ENCODE peak calls at places on chromosomes 1 and 21, in eight cellular contexts. B, T, Q, G, A, K, W and L are unnamed samples.

GRCh38 chr1:3261969-3262579 is 192.4 kb upstream of the ARHGEF16 start:
- DNase-seq in K (no peak), W (no peak), B (no peak), G (no peak), T (no peak), Q (no peak), A (no peak), L (no peak)

GRCh38 chr1:183604048-183604808 is 14.0 kb upstream of the NCF2 start:
- DNase-seq in T (no peak), G (no peak), K (peak; percentile 65), W (no peak), B (no peak), A (no peak), Q (peak; percentile 97), L (no peak)

GRCh38 chr1:12460911-12461621 is 156.9 kb downstream of the DHRS3 start:
- DNase-seq in W (no peak), A (no peak), T (no peak), Q (peak; percentile 86), G (no peak), B (no peak), K (peak; percentile 83), L (no peak)

GRCh38 chr1:15617874-15618684 is 821 bp downstream of the DDI2 start:
- DNase-seq in W (peak; percentile 49), B (peak; percentile 2), Q (no peak), T (peak; percentile 25), G (peak; percentile 37), A (no peak), K (peak; percentile 63), L (no peak)

GRCh38 chr1:220708929-220709801 is 19.0 kb downstream of the C1orf115 start:
- DNase-seq in A (no peak), K (no peak), G (no peak), Q (no peak), T (no peak), B (no peak), W (no peak), L (no peak)

GRCh38 chr1:244314921-244315544 is 136.7 kb downstream of the ADSS2 start:
- DNase-seq in T (no peak), G (no peak), Q (peak; percentile 26), K (no peak), W (no peak), B (no peak), A (no peak), L (no peak)

GRCh38 chr1:234612352-234613127 is 2.6 kb upstream of the IRF2BP2 start:
- DNase-seq in T (peak; percentile 87), B (peak; percentile 38), Q (peak; percentile 99), G (no peak), W (peak; percentile 74), A (no peak), K (peak; percentile 94), L (peak; percentile 94)

GRCh38 chr1:8281843-8282509 is 35.9 kb upstream of the SLC45A1 start:
- DNase-seq in K (peak; percentile 68), T (no peak), B (no peak), Q (peak; percentile 16), W (no peak), A (no peak), G (no peak), L (no peak)

GRCh38 chr1:184682956-184683355 is 71.7 kb downstream of the EDEM3 start:
- DNase-seq in A (no peak), W (no peak), T (no peak), G (no peak), K (no peak), Q (no peak), B (no peak), L (no peak)

GRCh38 chr21:32463889-32464300 is 51.4 kb downstream of the EVA1C start:
- DNase-seq in K (no peak), B (no peak), T (no peak), W (no peak), G (no peak), A (no peak), Q (peak; percentile 94), L (no peak)

GRCh38 chr21:35422011-35422410 is 372.9 kb upstream of the RUNX1 start:
- DNase-seq in T (no peak), B (no peak), W (no peak), Q (no peak), A (no peak), K (no peak), G (no peak), L (no peak)

GRCh38 chr1:50424045-50424939 is 1.0 kb upstream of the DMRTA2 start:
- DNase-seq in K (no peak), Q (no peak), G (no peak), T (no peak), B (no peak), A (no peak), W (no peak), L (no peak)

GRCh38 chr1:12629521-12629956 is 11.5 kb upstream of the DHRS3 start:
- DNase-seq in B (no peak), G (no peak), A (no peak), K (no peak), Q (no peak), T (no peak), W (no peak), L (no peak)

GRCh38 chr1:116721608-116722007 is 32.6 kb upstream of the CD2 start:
- DNase-seq in G (no peak), B (no peak), T (no peak), W (no peak), K (no peak), Q (no peak), A (no peak), L (no peak)

GRCh38 chr1:113630340-113631327 is 128.7 kb downstream of the PHTF1 start:
- DNase-seq in T (no peak), K (no peak), A (no peak), G (no peak), W (no peak), Q (no peak), B (no peak), L (no peak)